ENCODE peak calls at places on chromosomes 4 and X, in six cellular contexts. V, F, K, B, P and D are unnamed samples.
A peak's percentile ranks its signal among the peaks of the same experiment; 100 is the strongest.

GRCh38 chrX:97854071-97854470 is 970.4 kb downstream of the RPA4 start:
- DNase-seq in P (no peak), V (no peak), B (no peak), F (no peak), K (no peak), D (no peak)

GRCh38 chr4:182938213-182938645 is 21.0 kb upstream of the DCTD start:
- DNase-seq in B (peak; percentile 46), V (peak; percentile 54), P (peak; percentile 40), F (peak; percentile 40), K (peak; percentile 77), D (peak; percentile 46)

GRCh38 chr4:150257338-150257737 is 179.1 kb downstream of the DCLK2 start:
- DNase-seq in F (no peak), P (no peak), K (no peak), B (no peak), V (no peak), D (no peak)

GRCh38 chr4:38160487-38161207 is 200.4 kb downstream of the PTTG2 start:
- DNase-seq in B (no peak), F (no peak), P (peak; percentile 96), K (peak; percentile 81), V (peak; percentile 74), D (no peak)

GRCh38 chr4:176939445-176939844 is 146.7 kb upstream of the VEGFC start:
- DNase-seq in F (no peak), P (no peak), K (no peak), B (no peak), V (no peak), D (no peak)

GRCh38 chr4:74546020-74546419 is 101.1 kb downstream of the AREG start:
- DNase-seq in B (no peak), K (no peak), V (peak; percentile 58), F (no peak), P (no peak), D (no peak)

GRCh38 chr4:24303926-24304325 is 280.4 kb downstream of the DHX15 start:
- DNase-seq in P (no peak), V (no peak), K (no peak), F (no peak), B (no peak), D (no peak)

GRCh38 chr4:44661940-44662622 is 10.7 kb upstream of the YIPF7 start:
- DNase-seq in V (no peak), P (no peak), B (no peak), K (no peak), F (no peak), D (no peak)

GRCh38 chr4:114597410-114598115 is 1.0 kb upstream of the UGT8 start:
- DNase-seq in P (no peak), F (no peak), K (no peak), B (peak; percentile 64), V (no peak), D (no peak)

GRCh38 chr4:57094482-57095223 is 15.5 kb downstream of the IGFBP7 start:
- DNase-seq in F (no peak), B (no peak), P (no peak), V (peak; percentile 69), K (no peak), D (no peak)

GRCh38 chr4:163679189-163679588 is 184.7 kb downstream of the TMA16 start:
- DNase-seq in B (no peak), F (no peak), P (no peak), V (peak; percentile 4), K (peak; percentile 29), D (no peak)